ENCODE peak calls at places on chromosomes 3 and 15, in nine cellular contexts. W, O, C, R, J, B, M, Z and Y are unnamed samples.

GRCh38 chr15:68666812-68667450 is 88.1 kb downstream of the CORO2B start:
- DNase-seq in W (peak), O (no peak), C (no peak), R (no peak), J (no peak), B (no peak), M (peak), Z (no peak), Y (no peak)

GRCh38 chr15:101296418-101297405 is 1.7 kb upstream of the SNRPA1 start:
- DNase-seq in W (no peak), O (peak), C (no peak), R (peak), J (no peak), B (no peak), M (no peak), Z (no peak), Y (peak)

GRCh38 chr3:157354722-157355121 is 81.9 kb upstream of the PTX3 start:
- DNase-seq in W (no peak), O (peak), C (peak), R (peak), J (no peak), B (no peak), M (no peak), Z (no peak), Y (peak)

GRCh38 chr3:13080591-13080990 is 7.4 kb upstream of the IQSEC1 start:
- DNase-seq in W (no peak), O (no peak), C (no peak), R (no peak), J (no peak), B (no peak), M (peak), Z (no peak), Y (no peak)

GRCh38 chr3:142274908-142275307 is 49.5 kb upstream of the GK5 start:
- DNase-seq in W (no peak), O (no peak), C (no peak), R (peak), J (no peak), B (no peak), M (no peak), Z (no peak), Y (no peak)

GRCh38 chr3:155701882-155702465 is 42.9 kb downstream of the PLCH1 start:
- DNase-seq in W (no peak), O (peak), C (peak), R (peak), J (peak), B (no peak), M (no peak), Z (no peak), Y (peak)

GRCh38 chr15:57205999-57206398 is 170.3 kb upstream of the CGNL1 start:
- DNase-seq in W (no peak), O (no peak), C (no peak), R (no peak), J (no peak), B (no peak), M (no peak), Z (no peak), Y (no peak)

GRCh38 chr3:107753494-107753893 is 230.7 kb downstream of the BBX start:
- DNase-seq in W (no peak), O (peak), C (peak), R (peak), J (peak), B (peak), M (peak), Z (no peak), Y (peak)

GRCh38 chr3:71152892-71153265 is 430.6 kb downstream of the FOXP1 start:
- DNase-seq in W (no peak), O (no peak), C (no peak), R (no peak), J (no peak), B (no peak), M (no peak), Z (no peak), Y (no peak)

GRCh38 chr3:177234121-177234520 is 36.8 kb upstream of the TBL1XR1 start:
- DNase-seq in W (no peak), O (no peak), C (peak), R (peak), J (no peak), B (no peak), M (no peak), Z (no peak), Y (peak)

GRCh38 chr3:63462732-63463131 is 184.6 kb downstream of the SYNPR start:
- DNase-seq in W (no peak), O (no peak), C (no peak), R (no peak), J (no peak), B (no peak), M (no peak), Z (no peak), Y (no peak)
- TF ChIP-seq CTCF in W (no peak), O (no peak), C (no peak), R (no peak), J (no peak), B (no peak), M (no peak), Z (no peak), Y (no peak)

GRCh38 chr3:138057384-138057783 is 47.4 kb downstream of the CLDN18 start:
- DNase-seq in W (no peak), O (no peak), C (no peak), R (no peak), J (no peak), B (no peak), M (no peak), Z (no peak), Y (no peak)

GRCh38 chr3:138054057-138054456 is 44.1 kb downstream of the CLDN18 start:
- DNase-seq in W (no peak), O (no peak), C (no peak), R (no peak), J (no peak), B (no peak), M (no peak), Z (no peak), Y (no peak)

GRCh38 chr3:138047596-138048195 is 37.7 kb downstream of the CLDN18 start:
- DNase-seq in W (no peak), O (no peak), C (no peak), R (no peak), J (no peak), B (no peak), M (no peak), Z (no peak), Y (no peak)

GRCh38 chr3:138049157-138049919 is 39.4 kb downstream of the CLDN18 start:
- DNase-seq in W (no peak), O (peak), C (no peak), R (peak), J (no peak), B (no peak), M (no peak), Z (no peak), Y (peak)

DNA sequence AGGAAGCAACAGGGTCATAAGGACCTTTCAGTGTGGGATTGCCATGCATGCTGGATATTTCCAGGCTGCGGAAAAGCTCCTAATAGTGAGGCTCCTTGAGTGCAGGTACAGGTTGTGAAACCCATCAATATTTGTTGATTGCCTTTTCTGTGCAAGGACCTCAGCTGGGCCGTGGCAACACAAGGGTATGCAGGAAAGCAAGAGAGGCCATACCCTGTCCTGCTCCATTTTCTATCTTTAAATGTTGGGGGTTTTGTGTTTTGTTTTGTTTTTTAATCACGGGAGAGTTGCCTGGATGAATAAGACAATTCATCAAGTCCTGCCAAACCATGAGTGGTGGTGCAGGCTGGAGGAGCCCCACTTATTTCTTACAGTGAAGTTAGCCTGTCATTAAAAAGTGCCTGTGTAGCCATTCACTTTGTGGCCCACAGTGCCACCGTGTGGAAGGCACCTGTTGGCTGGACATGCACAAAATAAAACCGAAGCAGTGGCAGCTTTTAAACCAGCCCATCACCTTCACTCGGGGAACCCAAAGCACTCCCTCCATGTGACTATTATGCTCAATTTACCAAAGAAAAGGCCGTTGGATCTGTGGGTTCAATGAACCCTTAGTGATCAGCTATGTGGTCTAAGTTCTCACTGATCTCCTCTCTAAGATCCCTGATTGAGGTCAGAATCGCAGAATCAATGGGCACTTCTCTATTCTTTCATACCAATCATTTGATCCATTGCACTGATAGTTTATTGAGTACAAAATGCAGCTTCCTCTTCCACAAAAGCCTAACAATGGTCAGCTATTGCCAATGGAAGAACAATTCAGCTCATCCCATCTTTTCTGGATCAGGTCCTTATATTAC is 42.2 kb downstream of the CLDN18 start:
- DNase-seq in W (no peak), O (peak), C (peak), R (peak), J (peak), B (peak), M (no peak), Z (no peak), Y (peak)
- TF ChIP-seq CTCF in W (peak), O (peak), C (peak), R (peak), J (peak), B (peak), M (peak), Z (peak), Y (peak)

GRCh38 chr15:72272997-72273352 is 621 bp upstream of the PARP6 start:
- DNase-seq in W (no peak), O (no peak), C (no peak), R (no peak), J (no peak), B (no peak), M (no peak), Z (no peak), Y (no peak)

GRCh38 chr15:72269739-72270138 is 2.6 kb downstream of the PARP6 start:
- DNase-seq in W (no peak), O (no peak), C (no peak), R (no peak), J (no peak), B (no peak), M (no peak), Z (no peak), Y (no peak)

GRCh38 chr15:72271221-72271620 is 1.1 kb downstream of the PARP6 start:
- DNase-seq in W (no peak), O (no peak), C (no peak), R (no peak), J (no peak), B (no peak), M (no peak), Z (no peak), Y (no peak)

GRCh38 chr15:72271895-72272212 is 500 bp downstream of the PARP6 start:
- DNase-seq in W (no peak), O (peak), C (peak), R (peak), J (no peak), B (no peak), M (no peak), Z (peak), Y (peak)

DNA sequence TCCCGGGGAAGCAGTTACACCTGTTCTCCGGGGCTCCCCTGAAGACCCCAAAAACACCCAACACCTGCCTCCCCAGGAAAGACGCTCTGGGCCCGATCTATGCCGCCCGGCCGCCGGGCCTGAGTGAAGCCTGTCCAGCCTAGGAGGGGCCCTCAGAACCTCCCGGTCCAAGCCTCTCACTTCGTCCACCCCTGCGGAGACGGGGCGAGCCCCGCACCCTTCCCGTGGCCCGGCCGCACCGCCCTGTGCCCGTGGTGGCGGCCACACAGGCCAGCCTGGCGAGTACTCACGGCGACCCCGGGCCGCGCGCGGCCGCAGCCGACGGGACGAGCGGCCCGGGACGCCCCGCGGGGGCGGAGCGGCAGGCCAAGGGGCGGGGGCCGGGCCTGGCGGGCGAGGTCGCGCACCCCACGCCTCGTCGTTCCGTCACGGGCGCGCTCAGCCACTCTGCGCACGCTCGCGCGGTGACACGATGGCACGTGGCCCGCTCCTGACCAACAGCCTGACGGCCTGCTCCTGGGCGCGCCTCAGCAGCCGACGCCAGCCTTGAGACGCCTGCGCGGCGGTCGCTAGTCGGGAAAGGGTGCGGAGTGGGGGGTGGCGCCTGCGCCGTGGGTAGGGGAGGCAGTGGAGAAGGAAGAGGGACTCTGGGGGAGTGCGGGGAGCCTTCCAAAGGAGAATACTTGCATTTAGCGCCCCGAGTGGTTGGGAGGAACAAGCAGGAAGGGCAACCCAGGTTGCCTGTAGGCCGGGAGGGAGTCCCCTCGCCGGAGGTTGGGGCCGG is at the start of gene PARP6:
- DNase-seq in W (peak), O (peak), C (peak), R (peak), J (peak), B (peak), M (peak), Z (peak), Y (peak)
- TF ChIP-seq CTCF in W (peak), O (peak), C (peak), R (peak), J (peak), B (peak), M (peak), Z (peak), Y (peak)

GRCh38 chr3:14148041-14148985 is 23.5 kb downstream of the TMEM43 start:
- DNase-seq in W (peak), O (no peak), C (no peak), R (no peak), J (peak), B (no peak), M (no peak), Z (no peak), Y (no peak)
- TF ChIP-seq CTCF in W (no peak), O (peak), C (peak), R (no peak), J (no peak), B (no peak), M (no peak), Z (no peak), Y (no peak)

GRCh38 chr15:77784361-77785292 is 151.9 kb upstream of the LINGO1 start:
- DNase-seq in W (no peak), O (peak), C (peak), R (peak), J (peak), B (no peak), M (no peak), Z (no peak), Y (no peak)
- TF ChIP-seq CTCF in W (peak), O (peak), C (peak), R (peak), J (peak), B (no peak), M (peak), Z (no peak), Y (peak)

DNA sequence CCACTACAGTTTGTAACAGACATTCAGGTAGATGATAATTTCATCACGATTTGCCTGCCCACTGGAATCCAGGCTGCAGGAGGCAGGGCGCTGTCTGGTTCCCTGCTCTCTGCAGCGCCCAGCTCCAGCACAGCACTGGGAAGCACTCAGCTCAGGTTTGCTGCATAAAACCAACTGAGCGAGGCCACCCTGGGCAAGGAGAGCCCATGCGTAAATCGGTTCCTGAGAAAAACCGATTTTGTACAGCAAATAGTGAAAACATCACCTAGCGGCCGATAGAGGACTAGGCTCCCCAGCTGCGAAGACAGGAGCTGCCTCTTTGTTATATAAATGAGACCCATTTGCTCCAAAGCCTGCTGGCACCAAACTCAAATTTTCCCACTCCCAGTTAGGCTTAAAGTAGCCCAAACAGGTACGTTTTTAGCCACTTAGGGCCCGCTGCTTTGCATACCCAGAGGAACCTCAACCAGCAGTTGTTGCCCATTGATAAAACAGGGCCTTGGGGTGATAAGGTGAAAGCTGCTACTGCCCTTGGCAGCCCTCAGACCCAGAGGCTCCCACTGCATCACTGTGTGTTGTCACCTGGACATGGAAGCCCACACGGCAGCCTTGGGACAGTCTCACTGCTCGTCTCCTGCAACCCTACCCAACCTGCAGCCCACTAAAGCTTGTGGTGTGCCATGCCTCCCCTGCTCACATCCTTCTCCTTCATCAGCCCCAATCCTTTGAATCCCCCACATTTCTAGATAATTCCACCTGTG is 47.5 kb downstream of the ALDH1L1 start:
- DNase-seq in W (peak), O (no peak), C (no peak), R (peak), J (peak), B (peak), M (peak), Z (no peak), Y (peak)
- TF ChIP-seq CTCF in W (peak), O (peak), C (peak), R (peak), J (peak), B (no peak), M (no peak), Z (no peak), Y (peak)

DNA sequence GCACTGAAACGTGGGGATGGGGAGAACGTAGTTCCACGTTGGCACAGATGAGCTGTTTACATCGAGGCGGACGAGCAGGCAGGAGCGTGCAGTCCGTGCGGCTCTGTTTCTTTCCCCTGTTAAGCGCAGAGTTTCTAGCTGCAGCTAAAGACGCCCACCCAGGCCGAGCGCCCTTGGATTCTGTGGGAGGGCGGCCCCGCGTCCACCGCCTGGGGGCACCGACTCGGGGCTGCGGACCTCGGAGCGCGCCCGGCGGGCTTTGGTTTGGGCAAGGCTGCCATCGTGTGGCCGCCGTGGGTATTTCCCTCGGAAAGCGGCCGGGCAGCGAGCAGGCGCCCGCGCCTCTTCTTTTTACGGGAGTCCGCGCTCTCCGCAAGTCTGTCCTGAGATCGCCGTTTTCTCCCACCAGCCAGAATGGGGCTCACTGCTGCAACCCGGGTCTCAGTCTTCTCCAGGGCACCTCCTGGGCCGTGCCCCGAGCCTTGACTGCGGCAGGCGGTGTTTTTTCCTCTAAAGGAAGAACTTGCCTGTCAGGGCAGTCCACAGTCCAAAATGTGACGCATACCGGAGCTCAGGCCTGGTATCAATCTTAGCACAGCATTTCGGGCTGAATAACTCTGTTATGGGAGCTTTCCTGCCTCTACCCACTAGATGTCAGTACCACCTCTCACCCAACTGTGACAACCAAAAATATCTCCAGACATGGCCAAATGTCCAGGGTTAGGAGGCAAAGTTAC is 219.9 kb upstream of the IGF1R start:
- DNase-seq in W (peak), O (peak), C (peak), R (peak), J (peak), B (peak), M (peak), Z (no peak), Y (peak)
- TF ChIP-seq CTCF in W (peak), O (peak), C (peak), R (peak), J (peak), B (peak), M (peak), Z (peak), Y (peak)

GRCh38 chr3:42023380-42023779 is 61.5 kb upstream of the ULK4 start:
- DNase-seq in W (no peak), O (no peak), C (no peak), R (no peak), J (no peak), B (no peak), M (no peak), Z (no peak), Y (no peak)

GRCh38 chr3:42019953-42020260 is 58.0 kb upstream of the ULK4 start:
- DNase-seq in W (no peak), O (no peak), C (no peak), R (no peak), J (no peak), B (no peak), M (no peak), Z (no peak), Y (no peak)

GRCh38 chr3:42019144-42019952 is 57.4 kb upstream of the ULK4 start:
- DNase-seq in W (no peak), O (no peak), C (peak), R (no peak), J (no peak), B (peak), M (no peak), Z (no peak), Y (no peak)

GRCh38 chr3:42022355-42022754 is 60.5 kb upstream of the ULK4 start:
- DNase-seq in W (no peak), O (no peak), C (no peak), R (no peak), J (no peak), B (no peak), M (no peak), Z (no peak), Y (no peak)

DNA sequence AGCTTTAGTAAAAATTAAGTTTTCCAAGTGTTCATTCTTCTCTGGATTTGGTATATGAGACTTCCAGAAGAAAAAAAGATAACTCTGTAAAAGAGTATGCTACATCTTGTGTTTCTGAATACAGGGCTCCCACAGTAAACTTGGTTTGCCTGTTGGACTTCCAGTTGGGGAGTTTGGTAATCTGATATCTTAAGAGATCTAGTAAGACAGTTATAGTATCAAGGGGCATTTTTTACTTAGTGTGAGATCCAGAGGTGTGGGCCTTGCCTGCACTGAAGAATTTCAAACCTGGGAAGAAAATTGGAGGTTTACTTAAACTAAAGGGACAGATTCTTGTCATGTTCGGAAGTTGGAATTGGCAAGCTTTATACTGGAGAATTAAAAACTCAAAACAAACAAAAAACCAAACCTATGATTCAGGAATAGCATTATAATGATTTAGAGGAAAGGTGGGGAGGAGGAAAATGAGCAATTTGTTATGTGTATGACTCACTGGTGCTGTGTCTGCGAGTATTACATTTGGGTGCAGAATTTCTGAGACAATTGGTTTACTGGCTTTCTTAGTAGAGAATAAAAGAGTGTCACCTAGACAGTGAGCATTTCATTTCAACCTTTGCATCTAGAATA is 58.9 kb upstream of the ULK4 start:
- DNase-seq in W (no peak), O (peak), C (peak), R (peak), J (no peak), B (no peak), M (no peak), Z (no peak), Y (peak)
- TF ChIP-seq CTCF in W (no peak), O (no peak), C (no peak), R (no peak), J (no peak), B (no peak), M (no peak), Z (no peak), Y (no peak)

GRCh38 chr15:81336568-81336967 is 12.6 kb upstream of the STARD5 start:
- DNase-seq in W (peak), O (peak), C (peak), R (peak), J (no peak), B (no peak), M (no peak), Z (no peak), Y (peak)
- TF ChIP-seq CTCF in W (peak), O (peak), C (no peak), R (peak), J (no peak), B (no peak), M (peak), Z (peak), Y (peak)